ENCODE peak calls at places on chromosomes 5 and 9, in five cellular contexts. A is aorta, J is keratinocyte, L is sigmoid colon, D is H9. K is an unnamed sample. For H3K4me1, the result is how much of the 10 kb centered on the place peaks cover.

GRCh38 chr9:79692857-79693571 is 121.2 kb downstream of the TLE4 start:
- DNase-seq in A (no peak), J (no peak), L (no peak), D (no peak), K (no peak)

GRCh38 chr5:157451806-157452205 is 8.2 kb upstream of the NIPAL4 start:
- DNase-seq in A (no peak), J (no peak), L (no peak), D (peak), K (no peak)

GRCh38 chr5:171308453-171309275 is at the start of gene TLX3:
- DNase-seq in A (no peak), J (no peak), L (no peak), D (peak), K (peak)

GRCh38 chr5:166262395-166262794 is 2029.0 kb upstream of the WWC1 start:
- DNase-seq in A (no peak), J (no peak), L (no peak), D (no peak), K (no peak)

GRCh38 chr5:172840778-172841154 is 6.7 kb downstream of the ERGIC1 start:
- DNase-seq in A (no peak), J (no peak), L (no peak), D (no peak), K (no peak)

GRCh38 chr5:132094393-132095076 is 20.9 kb downstream of the CSF2 start:
- DNase-seq in A (no peak), J (peak), L (no peak), D (peak), K (peak)

GRCh38 chr9:120937596-120937995 is 11.0 kb upstream of the TRAF1 start:
- DNase-seq in A (no peak), J (no peak), L (no peak), D (no peak), K (no peak)

GRCh38 chr5:32612134-32612888 is 27.0 kb downstream of the SUB1 start:
- DNase-seq in A (no peak), J (no peak), L (no peak), D (no peak), K (peak)

GRCh38 chr9:112112941-112113399 is 62.1 kb downstream of the SUSD1 start:
- DNase-seq in A (no peak), J (peak), L (no peak), D (peak), K (peak)

GRCh38 chr5:60356716-60357115 is 343.2 kb downstream of the DEPDC1B start:
- DNase-seq in A (no peak), J (no peak), L (no peak), D (no peak), K (no peak)

GRCh38 chr9:134004131-134004873 is 12.2 kb upstream of the VAV2 start:
- DNase-seq in A (no peak), J (no peak), L (no peak), D (no peak), K (peak)

GRCh38 chr9:94014845-94015244 is 59.7 kb upstream of the BARX1 start:
- DNase-seq in A (no peak), J (no peak), L (no peak), D (no peak), K (no peak)

GRCh38 chr5:73170522-73170921 is 2.5 kb upstream of the TMEM174 start:
- DNase-seq in A (no peak), J (peak), L (no peak), D (peak), K (no peak)

GRCh38 chr9:82436480-82436879 is 447.9 kb downstream of the SPATA31D1 start:
- DNase-seq in A (no peak), J (peak), L (no peak), D (no peak), K (no peak)

GRCh38 chr9:124940521-124940893 is 376 bp downstream of the GOLGA1 start:
- DNase-seq in A (no peak), J (no peak), L (no peak), D (no peak), K (no peak)

GRCh38 chr5:153748823-153749222 is 258.4 kb downstream of the GRIA1 start:
- DNase-seq in A (no peak), J (no peak), L (no peak), D (no peak), K (peak)

GRCh38 chr5:177982072-177982727 is 13.8 kb downstream of the PROP1 start:
- DNase-seq in A (no peak), J (no peak), L (no peak), D (peak), K (no peak)

GRCh38 chr5:123097483-123097870 is 8.4 kb downstream of the PRDM6 start:
- DNase-seq in A (no peak), J (no peak), L (no peak), D (no peak), K (peak)

GRCh38 chr5:134139891-134140469 is 25.5 kb downstream of the TCF7 start:
- DNase-seq in A (no peak), J (no peak), L (peak), D (peak), K (peak)

GRCh38 chr5:157273131-157273556 is 7.2 kb downstream of the CYFIP2 start:
- DNase-seq in A (no peak), J (no peak), L (no peak), D (no peak), K (no peak)

GRCh38 chr9:92961627-92962302 is 14.4 kb downstream of the FGD3 start:
- DNase-seq in A (no peak), J (no peak), L (no peak), D (no peak), K (peak)

GRCh38 chr5:14158890-14159666 is 15.9 kb downstream of the TRIO start:
- DNase-seq in A (no peak), J (no peak), L (no peak), D (no peak), K (no peak)

GRCh38 chr5:179318193-179318955 is 26.9 kb downstream of the ADAMTS2 start:
- DNase-seq in A (peak), J (no peak), L (peak), D (no peak), K (peak)

GRCh38 chr5:75465480-75465879 is 45.9 kb downstream of the CERT1 start:
- DNase-seq in A (no peak), J (no peak), L (no peak), D (no peak), K (no peak)

DNA sequence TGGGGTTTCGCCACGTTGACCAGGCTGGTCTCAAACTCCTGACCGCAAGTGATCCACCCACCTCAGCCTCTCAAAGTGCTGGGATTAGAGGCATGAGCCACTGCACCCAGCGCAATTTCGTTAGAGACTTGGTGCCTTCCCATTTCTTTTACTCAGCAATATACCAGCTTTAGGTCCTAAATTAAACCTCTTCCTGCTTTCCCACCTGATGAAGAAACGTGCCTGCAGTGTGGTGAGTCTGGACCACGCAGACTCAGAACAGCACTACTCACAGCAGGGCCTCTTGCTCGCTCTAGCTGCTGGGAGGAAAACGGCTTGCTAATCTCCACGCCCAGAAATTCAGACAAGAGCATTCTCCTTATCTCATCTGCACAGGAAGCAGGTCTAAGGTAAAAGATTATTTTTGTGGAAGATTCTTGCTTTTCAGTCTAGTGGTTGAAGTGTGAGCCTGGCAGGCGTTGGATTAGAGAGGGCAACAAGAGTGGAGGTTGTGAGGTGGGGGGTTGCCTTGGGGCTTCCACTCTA is at the start of gene S100Z:
- DNase-seq in A (no peak), J (no peak), L (no peak), D (no peak), K (no peak)
- H3K4me1 ChIP-seq in A (under half), J (under half), L (under half), D (under half), K (under half)

GRCh38 chr5:170267431-170268152 is 30.0 kb downstream of the LCP2 start:
- DNase-seq in A (peak), J (peak), L (peak), D (peak), K (peak)

GRCh38 chr5:170270670-170271069 is 26.9 kb downstream of the LCP2 start:
- DNase-seq in A (no peak), J (no peak), L (no peak), D (no peak), K (no peak)

GRCh38 chr5:170268153-170268689 is 29.4 kb downstream of the LCP2 start:
- DNase-seq in A (no peak), J (no peak), L (no peak), D (no peak), K (no peak)

GRCh38 chr5:170268884-170269283 is 28.7 kb downstream of the LCP2 start:
- DNase-seq in A (no peak), J (no peak), L (no peak), D (no peak), K (no peak)

GRCh38 chr5:170269579-170269978 is 28.0 kb downstream of the LCP2 start:
- DNase-seq in A (no peak), J (no peak), L (peak), D (no peak), K (no peak)
- H3K4me1 ChIP-seq in A (under half), J (under half), L (under half), D (under half), K (under half)

DNA sequence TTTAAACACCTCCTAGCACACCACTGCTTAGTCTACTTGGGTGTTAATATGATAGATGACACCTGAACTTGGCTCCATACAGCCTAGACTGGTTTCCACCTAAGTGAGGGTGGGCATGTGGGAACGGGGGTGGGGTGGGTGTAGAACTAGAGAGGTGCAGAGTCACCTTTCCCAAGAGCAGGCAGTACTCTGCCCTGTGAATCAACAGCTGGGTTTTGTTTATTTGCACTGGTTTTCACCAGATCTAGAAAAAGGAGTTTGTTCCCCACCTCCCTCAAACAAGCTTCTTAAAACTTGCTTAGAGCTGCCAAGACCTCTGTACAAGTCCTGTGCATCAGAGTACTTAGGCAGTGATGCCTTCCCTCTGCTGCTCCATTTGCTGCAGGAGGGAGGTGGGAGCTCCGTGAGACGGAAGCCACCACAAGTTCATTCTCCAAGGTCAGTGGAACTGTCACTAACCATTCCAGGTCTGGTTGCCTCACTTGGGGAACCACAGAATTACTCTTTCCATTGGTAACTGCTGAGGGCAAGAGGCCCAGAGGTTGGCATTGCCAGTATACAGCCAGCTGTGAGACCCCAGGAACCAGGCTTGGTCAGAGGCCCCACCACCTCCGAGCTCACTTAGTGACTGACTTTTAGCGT is 163.5 kb downstream of the NR3C1 start:
- DNase-seq in A (no peak), J (no peak), L (no peak), D (no peak), K (no peak)
- H3K4me1 ChIP-seq in A (under half), J (under half), L (under half), D (under half), K (under half)

GRCh38 chr9:4654538-4654937 is 7.6 kb upstream of the PLPP6 start:
- DNase-seq in A (no peak), J (no peak), L (no peak), D (no peak), K (no peak)
- H3K4me1 ChIP-seq in A (under half), J (under half), L (under half), D (under half), K (under half)

GRCh38 chr9:76127637-76128036 is 237.2 kb downstream of the PCSK5 start:
- DNase-seq in A (no peak), J (no peak), L (no peak), D (no peak), K (no peak)
- H3K4me1 ChIP-seq in A (under half), J (under half), L (under half), D (under half), K (under half)

GRCh38 chr5:139426222-139426885 is 13.0 kb downstream of the DNAJC18 start:
- DNase-seq in A (no peak), J (no peak), L (no peak), D (no peak), K (peak)

GRCh38 chr5:139430015-139430414 is 9.3 kb downstream of the DNAJC18 start:
- DNase-seq in A (no peak), J (no peak), L (no peak), D (no peak), K (no peak)

GRCh38 chr5:139435676-139436075 is 3.6 kb downstream of the DNAJC18 start:
- DNase-seq in A (no peak), J (no peak), L (no peak), D (no peak), K (no peak)

GRCh38 chr5:139431706-139432105 is 7.6 kb downstream of the DNAJC18 start:
- DNase-seq in A (no peak), J (no peak), L (no peak), D (no peak), K (no peak)
- H3K4me1 ChIP-seq in A (under half), J (under half), L (under half), D (under half), K (under half)

DNA sequence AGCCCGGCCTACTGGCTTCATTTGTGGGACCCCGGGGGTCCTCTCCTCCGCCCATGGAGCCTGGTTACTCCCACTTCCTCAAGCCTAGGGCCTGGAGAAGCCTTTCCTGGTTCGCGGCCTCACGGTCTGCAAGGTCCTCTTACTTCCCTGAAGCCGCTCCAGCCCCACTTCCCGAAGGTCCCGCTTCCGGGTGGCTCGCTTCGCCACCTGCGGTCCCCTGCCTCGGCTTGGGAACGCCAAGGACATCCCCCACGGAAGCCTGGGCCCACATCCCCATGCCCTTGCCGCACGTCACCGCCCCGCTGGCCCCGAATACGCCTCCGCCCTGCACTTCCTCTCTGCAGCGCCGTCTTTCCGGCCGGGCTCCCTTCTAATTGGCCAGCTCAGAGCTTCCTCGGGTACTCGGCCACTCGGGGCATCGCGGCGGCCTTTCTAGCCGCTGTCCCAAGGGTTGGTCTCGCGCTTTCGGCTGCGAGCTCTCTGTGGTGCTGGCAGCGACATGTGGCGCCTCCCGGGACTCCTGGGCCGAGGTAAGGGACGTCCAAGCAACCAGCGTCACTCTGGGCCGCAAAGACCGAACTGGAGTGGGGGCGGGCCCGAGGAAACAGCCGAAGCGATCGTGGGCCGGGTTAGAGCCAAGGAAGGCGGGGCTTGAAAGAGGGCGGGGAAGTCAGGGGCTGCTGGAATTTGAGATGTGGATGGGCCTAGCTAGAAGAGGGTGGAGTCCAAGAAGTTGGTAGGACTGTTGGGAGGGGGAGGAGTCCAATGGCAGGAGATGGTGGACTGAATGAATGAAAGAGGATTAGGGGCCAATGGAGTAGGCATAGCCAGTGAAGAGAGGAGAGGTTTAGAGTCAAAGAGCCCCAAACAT is at the start of gene DELE1:
- DNase-seq in A (peak), J (peak), L (peak), D (peak), K (peak)
- H3K4me1 ChIP-seq in A (under half), J (under half), L (under half), D (under half), K (under half)

DNA sequence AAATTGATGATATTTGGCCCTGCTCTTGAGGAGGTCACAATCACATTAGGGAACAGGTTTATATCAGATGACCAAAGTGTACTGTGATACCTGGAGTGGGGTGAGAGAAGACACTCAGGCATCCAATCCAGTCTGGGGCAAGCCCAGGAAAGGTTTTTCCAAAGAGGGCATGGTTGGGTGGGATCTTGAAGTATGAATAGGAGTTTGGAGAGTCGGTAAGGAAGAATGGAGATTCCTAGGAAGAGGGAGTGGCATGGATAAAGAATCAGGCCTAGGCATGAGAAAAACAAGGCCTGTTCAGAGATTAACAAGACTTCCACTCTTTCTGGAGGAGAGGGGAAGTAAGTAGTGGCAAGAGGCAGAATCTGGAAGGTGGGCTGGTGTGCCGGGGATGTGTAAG is 91.1 kb downstream of the MVB12B start:
- DNase-seq in A (no peak), J (no peak), L (no peak), D (no peak), K (no peak)
- H3K4me1 ChIP-seq in A (under half), J (under half), L (under half), D (under half), K (under half)

GRCh38 chr5:1125030-1125357 is 13.1 kb upstream of the SLC12A7 start:
- DNase-seq in A (no peak), J (no peak), L (peak), D (no peak), K (peak)
- H3K4me1 ChIP-seq in A (under half), J (under half), L (under half), D (under half), K (under half)